ENCODE peak calls at places on chromosomes 5 and 9, in six cellular contexts. I is A549, Z is Caco-2, E is fibroblast of lung, A is coronary artery, D is mucosa of descending colon. S is an unnamed sample.
A peak's percentile ranks its signal among the peaks of the same experiment; 100 is the strongest.

GRCh38 chr9:98491778-98492177 is 217.0 kb downstream of the GABBR2 start:
- DNase-seq in I (no peak), D (no peak), A (no peak), E (peak; percentile 81), Z (no peak), S (no peak)

GRCh38 chr9:30575218-30575617 is 1809.2 kb upstream of the ACO1 start:
- DNase-seq in Z (no peak), I (no peak), D (no peak), A (no peak), E (no peak), S (no peak)

GRCh38 chr9:130932220-130933069 is 6.6 kb downstream of the FIBCD1 start:
- DNase-seq in A (no peak), E (no peak), D (no peak), I (no peak), Z (no peak), S (no peak)

GRCh38 chr5:57243286-57244137 is 69.7 kb downstream of the GPBP1 start:
- DNase-seq in I (no peak), Z (no peak), D (peak; percentile 43), A (no peak), E (no peak), S (no peak)

GRCh38 chr9:70531286-70531685 is 116.8 kb upstream of the KLF9 start:
- DNase-seq in A (no peak), Z (no peak), E (no peak), D (no peak), I (no peak), S (no peak)

GRCh38 chr9:110058304-110058953 is 149.5 kb downstream of the C9orf152 start:
- DNase-seq in A (no peak), Z (peak; percentile 79), E (peak; percentile 45), I (peak; percentile 78), D (peak; percentile 70), S (no peak)

GRCh38 chr9:88953401-88954029 is 37.8 kb upstream of the S1PR3 start:
- DNase-seq in Z (no peak), I (no peak), E (peak; percentile 84), D (no peak), A (no peak), S (no peak)

GRCh38 chr5:42268630-42269029 is 154.6 kb upstream of the GHR start:
- DNase-seq in A (no peak), Z (no peak), I (no peak), D (no peak), E (peak; percentile 33), S (no peak)

GRCh38 chr5:179265529-179266290 is 79.6 kb downstream of the ADAMTS2 start:
- DNase-seq in Z (no peak), A (peak; percentile 99), D (peak; percentile 72), I (no peak), E (peak; percentile 99), S (peak; percentile 60)

GRCh38 chr5:154701181-154701580 is 54.0 kb upstream of the LARP1 start:
- DNase-seq in D (no peak), A (no peak), Z (no peak), E (no peak), I (no peak), S (peak; percentile 60)

DNA sequence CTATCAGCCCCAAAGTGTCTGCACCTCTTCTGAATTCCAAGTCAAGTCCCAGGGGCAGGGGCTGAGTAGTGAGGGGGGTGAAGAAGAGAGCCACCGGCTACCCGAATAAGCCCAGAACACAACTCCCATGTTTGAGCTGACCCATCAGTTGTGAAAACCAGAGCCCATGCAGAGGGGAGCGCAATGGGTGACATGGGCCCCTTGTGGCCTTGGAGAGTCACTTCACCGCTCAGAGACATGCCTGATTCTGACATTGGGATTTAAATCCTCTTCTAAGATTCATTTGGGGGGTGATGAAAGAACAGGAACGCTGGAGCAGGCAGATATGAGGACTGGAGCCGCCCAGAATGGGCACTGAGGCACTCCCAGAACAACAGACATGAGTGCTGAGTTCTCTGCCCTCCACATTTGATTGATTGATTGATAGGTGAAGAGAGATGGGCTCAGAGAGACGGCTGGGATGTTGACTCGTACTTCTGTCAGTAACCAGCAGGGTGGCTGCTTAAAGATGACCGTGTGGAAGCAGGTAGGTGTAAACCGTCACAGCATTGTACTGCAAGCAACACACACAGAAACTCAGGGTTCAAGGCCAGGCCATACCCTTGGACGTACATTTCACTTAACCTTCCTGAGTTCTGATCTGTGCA is 74.3 kb downstream of the GPR21 start:
- DNase-seq in I (no peak), E (no peak), A (no peak), D (no peak), Z (no peak), S (no peak)
- TF ChIP-seq CTCF in I (no peak), E (no peak), A (no peak), D (no peak), Z (peak; percentile 8), S (no peak)

GRCh38 chr9:9299134-9299533 is 1313.7 kb downstream of the PTPRD start:
- DNase-seq in E (no peak), A (no peak), D (no peak), I (no peak), Z (no peak), S (no peak)
- TF ChIP-seq CTCF in E (no peak), A (no peak), D (no peak), I (no peak), Z (no peak), S (no peak)

DNA sequence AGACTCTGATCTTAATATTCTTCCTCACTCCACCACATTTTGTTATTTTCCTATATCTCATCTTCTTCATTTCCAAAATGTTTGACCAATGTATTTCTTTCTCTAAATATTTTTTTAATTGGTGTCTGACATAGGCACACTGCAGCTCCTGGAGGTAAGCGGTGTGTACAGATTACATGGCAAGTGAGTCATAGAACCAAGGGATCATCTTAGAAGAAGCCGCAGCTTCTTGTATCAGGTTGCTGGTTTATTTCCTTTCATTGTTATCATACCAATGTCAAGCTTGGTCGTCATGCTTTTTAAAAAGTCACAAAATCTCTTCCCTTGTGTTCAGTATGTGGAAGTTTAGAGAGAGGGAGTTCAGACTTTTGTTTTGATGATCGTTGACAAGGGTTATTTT is 526.1 kb upstream of the CDH18 start:
- DNase-seq in D (no peak), I (no peak), A (no peak), E (peak; percentile 9), Z (no peak), S (no peak)
- TF ChIP-seq CTCF in D (no peak), I (no peak), A (no peak), E (no peak), Z (no peak), S (no peak)

GRCh38 chr5:168216989-168217388 is 74.5 kb upstream of the WWC1 start:
- DNase-seq in D (no peak), I (no peak), Z (no peak), A (no peak), E (no peak), S (no peak)

GRCh38 chr5:168215646-168216045 is 75.8 kb upstream of the WWC1 start:
- DNase-seq in E (no peak), D (peak; percentile 33), I (no peak), A (no peak), Z (no peak), S (no peak)

GRCh38 chr5:168219515-168220410 is 71.7 kb upstream of the WWC1 start:
- DNase-seq in Z (peak; percentile 70), I (peak; percentile 80), E (peak; percentile 61), A (no peak), D (no peak), S (peak; percentile 69)

GRCh38 chr5:168218746-168219145 is 72.7 kb upstream of the WWC1 start:
- DNase-seq in D (no peak), A (no peak), Z (no peak), I (no peak), E (no peak), S (no peak)

GRCh38 chr5:168217497-168217896 is 73.9 kb upstream of the WWC1 start:
- DNase-seq in D (peak; percentile 27), Z (no peak), E (no peak), A (no peak), I (no peak), S (no peak)
- TF ChIP-seq CTCF in D (no peak), Z (no peak), E (no peak), A (no peak), I (no peak), S (no peak)

GRCh38 chr5:150452914-150453313 is 3.4 kb upstream of the RPS14 start:
- DNase-seq in E (no peak), D (no peak), Z (no peak), I (no peak), A (no peak), S (no peak)
- TF ChIP-seq CTCF in E (no peak), D (no peak), Z (no peak), I (no peak), A (no peak), S (no peak)

GRCh38 chr5:112491257-112491656 is 72.2 kb upstream of the EPB41L4A start:
- DNase-seq in D (no peak), Z (no peak), E (no peak), I (peak; percentile 38), A (no peak), S (no peak)
- TF ChIP-seq CTCF in D (no peak), Z (peak; percentile 50), E (peak; percentile 39), I (peak; percentile 19), A (no peak), S (no peak)

DNA sequence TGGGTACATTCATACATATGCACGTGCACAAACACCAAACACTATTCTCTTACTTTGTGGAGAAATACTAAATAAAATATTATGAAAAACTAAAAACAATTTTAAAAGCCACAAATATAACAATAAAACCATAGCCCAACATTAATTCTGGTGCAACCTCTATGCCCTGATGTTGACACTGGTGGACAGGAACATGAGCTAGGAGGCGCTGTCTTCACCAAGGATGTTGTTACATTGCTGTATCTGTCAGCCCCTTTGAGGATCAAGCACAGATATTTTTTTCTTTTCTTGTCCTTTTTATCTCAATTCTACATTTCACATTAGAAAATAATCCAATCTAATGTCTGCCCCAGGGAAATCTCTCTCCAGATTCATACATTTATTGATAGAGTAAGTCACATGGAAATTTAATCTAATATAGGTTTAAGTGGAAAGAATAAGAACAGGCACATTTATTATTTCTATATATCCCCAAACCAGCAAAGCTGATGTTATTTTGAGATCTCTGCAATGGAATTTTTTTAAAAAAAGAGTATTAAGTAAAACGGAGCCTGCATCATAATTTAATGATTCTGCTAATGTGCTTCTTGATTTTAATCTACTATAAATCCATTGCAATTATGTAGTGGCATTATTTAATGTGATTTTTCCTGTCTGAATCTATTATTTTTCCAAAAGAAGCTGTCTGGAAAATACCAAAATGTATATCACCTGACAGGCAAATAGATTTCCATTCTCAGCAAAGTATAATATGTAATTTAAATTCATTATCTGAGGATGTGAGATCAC is 716.5 kb downstream of the MTRR start:
- DNase-seq in D (no peak), I (no peak), Z (no peak), E (no peak), A (no peak), S (no peak)
- TF ChIP-seq CTCF in D (no peak), I (no peak), Z (no peak), E (peak; percentile 31), A (no peak), S (no peak)

S was measured in pancreas.